ENCODE peak calls at places on chromosomes 1 and 21, in four cellular contexts. S, E, Y and F are unnamed samples.

GRCh38 chr1:36203554-36204346 is 20.5 kb upstream of the THRAP3 start:
- DNase-seq in S (no peak), E (peak), Y (no peak), F (no peak)

GRCh38 chr1:223393275-223394214 is at the start of gene CCDC185:
- DNase-seq in S (no peak), E (no peak), Y (no peak), F (no peak)

GRCh38 chr21:14086553-14086952 is 124.2 kb downstream of the LIPI start:
- DNase-seq in S (no peak), E (no peak), Y (no peak), F (no peak)

GRCh38 chr21:42526379-42526727 is 12.7 kb downstream of the SLC37A1 start:
- DNase-seq in S (no peak), E (no peak), Y (no peak), F (no peak)

GRCh38 chr1:79497193-79497773 is 490.8 kb upstream of the ADGRL4 start:
- DNase-seq in S (no peak), E (peak), Y (no peak), F (no peak)

GRCh38 chr1:10648689-10649483 is 147.6 kb downstream of the CASZ1 start:
- DNase-seq in S (no peak), E (no peak), Y (no peak), F (no peak)

GRCh38 chr21:36762636-36763035 is 63.7 kb downstream of the SIM2 start:
- DNase-seq in S (no peak), E (no peak), Y (no peak), F (no peak)

GRCh38 chr21:40625991-40626390 is 221.0 kb downstream of the DSCAM start:
- DNase-seq in S (no peak), E (no peak), Y (no peak), F (no peak)

GRCh38 chr21:44517175-44517899 is 22.7 kb downstream of the KRTAP10-1 start:
- DNase-seq in S (no peak), E (no peak), Y (no peak), F (no peak)

GRCh38 chr1:82704966-82705365 is 904.2 kb downstream of the ADGRL2 start:
- DNase-seq in S (no peak), E (no peak), Y (no peak), F (no peak)

GRCh38 chr1:183877321-183877720 is 72.4 kb downstream of the RGL1 start:
- DNase-seq in S (no peak), E (peak), Y (no peak), F (no peak)

GRCh38 chr1:25566730-25567341 is 23.4 kb downstream of the LDLRAP1 start:
- DNase-seq in S (peak), E (peak), Y (no peak), F (no peak)

GRCh38 chr1:119772298-119772697 is 3.6 kb upstream of the HMGCS2 start:
- DNase-seq in S (no peak), E (no peak), Y (no peak), F (no peak)

GRCh38 chr1:200869753-200870391 is 2.9 kb upstream of the GPR25 start:
- DNase-seq in S (no peak), E (no peak), Y (no peak), F (no peak)

GRCh38 chr1:56436338-56436695 is 143.0 kb downstream of the PLPP3 start:
- DNase-seq in S (no peak), E (no peak), Y (no peak), F (no peak)

GRCh38 chr1:224387943-224388342 is 31.3 kb downstream of the CNIH4 start:
- DNase-seq in S (no peak), E (no peak), Y (no peak), F (no peak)

GRCh38 chr1:228801068-228801467 is 65.8 kb downstream of the RHOU start:
- DNase-seq in S (no peak), E (no peak), Y (no peak), F (no peak)

GRCh38 chr1:178238722-178239510 is 145.0 kb downstream of the RASAL2 start:
- DNase-seq in S (no peak), E (peak), Y (no peak), F (no peak)

GRCh38 chr1:153347856-153348255 is 785 bp downstream of the PGLYRP4 start:
- DNase-seq in S (no peak), E (no peak), Y (no peak), F (no peak)

GRCh38 chr1:119003413-119004128 is 15.4 kb upstream of the TBX15 start:
- DNase-seq in S (no peak), E (no peak), Y (no peak), F (no peak)

GRCh38 chr1:227887697-227888403 is 59.9 kb downstream of the WNT9A start:
- DNase-seq in S (peak), E (peak), Y (no peak), F (no peak)

GRCh38 chr1:2789986-2790581 is 11.4 kb downstream of the TTC34 start:
- DNase-seq in S (no peak), E (no peak), Y (no peak), F (no peak)

GRCh38 chr1:42316292-42316691 is 18.7 kb downstream of the FOXJ3 start:
- DNase-seq in S (no peak), E (peak), Y (no peak), F (no peak)

GRCh38 chr21:35945089-35945671 is 115.1 kb downstream of the SETD4 start:
- DNase-seq in S (no peak), E (no peak), Y (no peak), F (no peak)